ENCODE peak calls at places on chromosomes 2 and 18, in five cellular contexts. One of them, this sample, is unnamed.

GRCh38 chr2:214451516-214451915 is 40.7 kb downstream of the VWC2L start:
- DNase-seq in CD8-positive, alpha-beta memory T cell: no peak
- DNase-seq in H1: no peak
- DNase-seq in heart right ventricle: no peak
- DNase-seq in GM23248: no peak
- DNase-seq in this sample: no peak

GRCh38 chr2:33645861-33646260 is 46.8 kb upstream of the FAM98A start:
- DNase-seq in CD8-positive, alpha-beta memory T cell: no peak
- DNase-seq in H1: no peak
- DNase-seq in heart right ventricle: no peak
- DNase-seq in GM23248: peak; percentile 45
- DNase-seq in this sample: no peak

GRCh38 chr2:9724565-9724964 is 93.8 kb upstream of the YWHAQ start:
- DNase-seq in CD8-positive, alpha-beta memory T cell: no peak
- DNase-seq in H1: no peak
- DNase-seq in heart right ventricle: no peak
- DNase-seq in GM23248: no peak
- DNase-seq in this sample: no peak

GRCh38 chr18:10519366-10519765 is 6.5 kb upstream of the NAPG start:
- DNase-seq in CD8-positive, alpha-beta memory T cell: no peak
- DNase-seq in H1: no peak
- DNase-seq in heart right ventricle: no peak
- DNase-seq in GM23248: peak; percentile 41
- DNase-seq in this sample: no peak

GRCh38 chr2:128315829-128316776 is 2.6 kb downstream of the HS6ST1 start:
- DNase-seq in CD8-positive, alpha-beta memory T cell: no peak
- DNase-seq in H1: peak; percentile 48
- DNase-seq in heart right ventricle: peak; percentile 2
- DNase-seq in GM23248: peak; percentile 55
- DNase-seq in this sample: peak; percentile 20

GRCh38 chr18:55763805-55764204 is 175.8 kb upstream of the TCF4 start:
- DNase-seq in CD8-positive, alpha-beta memory T cell: no peak
- DNase-seq in H1: no peak
- DNase-seq in heart right ventricle: no peak
- DNase-seq in GM23248: no peak
- DNase-seq in this sample: no peak

GRCh38 chr2:234308814-234309195 is 188.1 kb downstream of the ARL4C start:
- DNase-seq in CD8-positive, alpha-beta memory T cell: peak; percentile 72
- DNase-seq in H1: no peak
- DNase-seq in heart right ventricle: peak; percentile 44
- DNase-seq in GM23248: no peak
- DNase-seq in this sample: no peak

GRCh38 chr18:54134053-54134452 is 90.4 kb downstream of the MBD2 start:
- DNase-seq in CD8-positive, alpha-beta memory T cell: no peak
- DNase-seq in H1: no peak
- DNase-seq in heart right ventricle: no peak
- DNase-seq in GM23248: no peak
- DNase-seq in this sample: no peak

GRCh38 chr2:109143214-109144187 is 14.5 kb downstream of the SH3RF3 start:
- DNase-seq in CD8-positive, alpha-beta memory T cell: peak; percentile 58
- DNase-seq in H1: no peak
- DNase-seq in heart right ventricle: no peak
- DNase-seq in GM23248: no peak
- DNase-seq in this sample: no peak

GRCh38 chr2:230957756-230958391 is 32.8 kb upstream of the GPR55 start:
- DNase-seq in CD8-positive, alpha-beta memory T cell: no peak
- DNase-seq in H1: no peak
- DNase-seq in heart right ventricle: no peak
- DNase-seq in GM23248: no peak
- DNase-seq in this sample: no peak

GRCh38 chr2:208501217-208501616 is 94.6 kb downstream of the PTH2R start:
- DNase-seq in CD8-positive, alpha-beta memory T cell: no peak
- DNase-seq in H1: peak; percentile 55
- DNase-seq in heart right ventricle: no peak
- DNase-seq in GM23248: no peak
- DNase-seq in this sample: no peak

GRCh38 chr2:41610501-41611242 is 437.1 kb upstream of the PKDCC start:
- DNase-seq in CD8-positive, alpha-beta memory T cell: no peak
- DNase-seq in H1: no peak
- DNase-seq in heart right ventricle: peak; percentile 21
- DNase-seq in GM23248: peak; percentile 42
- DNase-seq in this sample: no peak

GRCh38 chr18:31398191-31398590 is 21.6 kb downstream of the DSG4 start:
- DNase-seq in CD8-positive, alpha-beta memory T cell: no peak
- DNase-seq in H1: no peak
- DNase-seq in heart right ventricle: no peak
- DNase-seq in GM23248: no peak
- DNase-seq in this sample: no peak

GRCh38 chr18:43786893-43787292 is 509.6 kb upstream of the SYT4 start:
- DNase-seq in CD8-positive, alpha-beta memory T cell: no peak
- DNase-seq in H1: no peak
- DNase-seq in heart right ventricle: no peak
- DNase-seq in GM23248: no peak
- DNase-seq in this sample: no peak

GRCh38 chr2:238838786-238839327 is 9.0 kb upstream of the TWIST2 start:
- DNase-seq in CD8-positive, alpha-beta memory T cell: no peak
- DNase-seq in H1: peak; percentile 3
- DNase-seq in heart right ventricle: no peak
- DNase-seq in GM23248: no peak
- DNase-seq in this sample: no peak
- H3K27me3 ChIP-seq in CD8-positive, alpha-beta memory T cell: peaks cover 2% of the 10 kb centered on the region
- H3K27me3 ChIP-seq in H1: peaks cover 6% of the 10 kb centered on the region
- H3K27me3 ChIP-seq in heart right ventricle: peaks cover 21% of the 10 kb centered on the region
- H3K27me3 ChIP-seq in GM23248: no peaks in the 10 kb centered on the region
- H3K27me3 ChIP-seq in this sample: peaks cover 5% of the 10 kb centered on the region

GRCh38 chr2:133338224-133338623 is 230.0 kb downstream of the NCKAP5 start:
- DNase-seq in CD8-positive, alpha-beta memory T cell: no peak
- DNase-seq in H1: no peak
- DNase-seq in heart right ventricle: no peak
- DNase-seq in GM23248: peak; percentile 3
- DNase-seq in this sample: no peak

GRCh38 chr2:133331437-133331836 is 236.8 kb downstream of the NCKAP5 start:
- DNase-seq in CD8-positive, alpha-beta memory T cell: no peak
- DNase-seq in H1: no peak
- DNase-seq in heart right ventricle: no peak
- DNase-seq in GM23248: no peak
- DNase-seq in this sample: no peak

GRCh38 chr2:133333189-133333588 is 235.1 kb downstream of the NCKAP5 start:
- DNase-seq in CD8-positive, alpha-beta memory T cell: no peak
- DNase-seq in H1: no peak
- DNase-seq in heart right ventricle: no peak
- DNase-seq in GM23248: peak; percentile 18
- DNase-seq in this sample: no peak

DNA sequence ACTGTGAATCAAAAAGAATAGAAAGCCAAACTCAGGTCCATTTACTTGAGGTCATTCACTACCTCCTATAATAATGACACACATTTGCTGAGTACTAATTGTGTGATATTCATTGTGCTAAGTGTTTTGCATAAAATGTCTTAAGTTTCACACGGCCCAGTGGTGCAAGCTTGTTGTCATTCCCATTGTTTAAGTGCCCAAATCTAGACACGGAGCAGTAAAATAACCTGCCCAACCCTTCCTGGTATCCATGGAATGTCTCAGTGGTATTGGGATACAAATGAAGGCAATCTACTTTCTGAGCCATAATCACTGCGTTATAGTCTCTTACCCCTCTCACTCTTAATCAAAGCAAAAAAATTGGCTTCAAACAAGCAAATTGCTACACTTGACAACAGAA is 233.3 kb downstream of the NCKAP5 start:
- DNase-seq in CD8-positive, alpha-beta memory T cell: no peak
- DNase-seq in H1: no peak
- DNase-seq in heart right ventricle: no peak
- DNase-seq in GM23248: no peak
- DNase-seq in this sample: no peak
- H3K27me3 ChIP-seq in CD8-positive, alpha-beta memory T cell: no peaks in the 10 kb centered on the region
- H3K27me3 ChIP-seq in H1: no peaks in the 10 kb centered on the region
- H3K27me3 ChIP-seq in heart right ventricle: no peaks in the 10 kb centered on the region
- H3K27me3 ChIP-seq in GM23248: no peaks in the 10 kb centered on the region
- H3K27me3 ChIP-seq in this sample: no peaks in the 10 kb centered on the region

GRCh38 chr18:79797518-79798345 is at the start of gene KCNG2:
- DNase-seq in CD8-positive, alpha-beta memory T cell: no peak
- DNase-seq in H1: peak; percentile 78
- DNase-seq in heart right ventricle: no peak
- DNase-seq in GM23248: peak; percentile 42
- DNase-seq in this sample: no peak
- H3K27me3 ChIP-seq in CD8-positive, alpha-beta memory T cell: peaks cover 13% of the 10 kb centered on the region
- H3K27me3 ChIP-seq in H1: peaks cover 43% of the 10 kb centered on the region
- H3K27me3 ChIP-seq in heart right ventricle: peaks cover 64% of the 10 kb centered on the region
- H3K27me3 ChIP-seq in GM23248: peaks cover 55% of the 10 kb centered on the region
- H3K27me3 ChIP-seq in this sample: no peaks in the 10 kb centered on the region

DNA sequence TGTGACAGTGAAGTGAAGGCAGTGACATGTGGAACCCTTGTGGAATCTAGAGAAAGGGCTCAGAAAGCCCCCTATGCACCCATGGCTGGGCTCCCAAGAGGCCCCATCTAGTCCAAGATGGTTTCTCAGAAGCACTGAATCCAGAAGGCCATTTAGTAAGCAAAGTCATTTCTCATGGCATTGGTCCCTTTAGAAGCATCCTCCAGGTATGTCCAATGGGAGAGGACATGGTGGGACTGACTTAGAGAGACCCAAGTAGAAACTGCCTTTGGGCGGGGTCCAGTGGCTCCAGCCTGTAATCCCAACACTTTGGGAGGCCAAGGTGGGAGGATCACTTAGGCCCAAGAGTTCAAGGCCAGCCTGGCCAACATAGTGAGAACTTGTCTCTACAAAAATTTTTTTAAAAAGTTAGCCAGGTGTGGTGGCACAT is 72.5 kb upstream of the RMDN2 start:
- DNase-seq in CD8-positive, alpha-beta memory T cell: no peak
- DNase-seq in H1: no peak
- DNase-seq in heart right ventricle: no peak
- DNase-seq in GM23248: no peak
- DNase-seq in this sample: no peak
- H3K27me3 ChIP-seq in CD8-positive, alpha-beta memory T cell: no peaks in the 10 kb centered on the region
- H3K27me3 ChIP-seq in H1: no peaks in the 10 kb centered on the region
- H3K27me3 ChIP-seq in heart right ventricle: no peaks in the 10 kb centered on the region
- H3K27me3 ChIP-seq in GM23248: no peaks in the 10 kb centered on the region
- H3K27me3 ChIP-seq in this sample: no peaks in the 10 kb centered on the region

GRCh38 chr2:96391828-96392200 is 56.2 kb downstream of the NCAPH start:
- DNase-seq in CD8-positive, alpha-beta memory T cell: no peak
- DNase-seq in H1: no peak
- DNase-seq in heart right ventricle: no peak
- DNase-seq in GM23248: no peak
- DNase-seq in this sample: no peak

GRCh38 chr2:96389728-96390127 is 54.2 kb downstream of the NCAPH start:
- DNase-seq in CD8-positive, alpha-beta memory T cell: no peak
- DNase-seq in H1: no peak
- DNase-seq in heart right ventricle: no peak
- DNase-seq in GM23248: no peak
- DNase-seq in this sample: no peak

GRCh38 chr2:96391153-96391827 is 55.7 kb downstream of the NCAPH start:
- DNase-seq in CD8-positive, alpha-beta memory T cell: no peak
- DNase-seq in H1: no peak
- DNase-seq in heart right ventricle: no peak
- DNase-seq in GM23248: no peak
- DNase-seq in this sample: no peak

GRCh38 chr2:96386470-96386869 is 50.9 kb downstream of the NCAPH start:
- DNase-seq in CD8-positive, alpha-beta memory T cell: no peak
- DNase-seq in H1: no peak
- DNase-seq in heart right ventricle: no peak
- DNase-seq in GM23248: no peak
- DNase-seq in this sample: no peak
- H3K27me3 ChIP-seq in CD8-positive, alpha-beta memory T cell: no peaks in the 10 kb centered on the region
- H3K27me3 ChIP-seq in H1: no peaks in the 10 kb centered on the region
- H3K27me3 ChIP-seq in heart right ventricle: no peaks in the 10 kb centered on the region
- H3K27me3 ChIP-seq in GM23248: peaks cover 6% of the 10 kb centered on the region
- H3K27me3 ChIP-seq in this sample: no peaks in the 10 kb centered on the region

GRCh38 chr2:239397856-239398470 is 2.9 kb downstream of the HDAC4 start:
- DNase-seq in CD8-positive, alpha-beta memory T cell: no peak
- DNase-seq in H1: no peak
- DNase-seq in heart right ventricle: no peak
- DNase-seq in GM23248: no peak
- DNase-seq in this sample: no peak

GRCh38 chr2:239400907-239401449 is at the start of gene HDAC4:
- DNase-seq in CD8-positive, alpha-beta memory T cell: peak; percentile 100
- DNase-seq in H1: peak; percentile 98
- DNase-seq in heart right ventricle: peak; percentile 99
- DNase-seq in GM23248: peak; percentile 99
- DNase-seq in this sample: peak; percentile 100

GRCh38 chr2:239400000-239400831 is 604 bp downstream of the HDAC4 start:
- DNase-seq in CD8-positive, alpha-beta memory T cell: no peak
- DNase-seq in H1: no peak
- DNase-seq in heart right ventricle: no peak
- DNase-seq in GM23248: peak; percentile 58
- DNase-seq in this sample: no peak

GRCh38 chr2:239398536-239398935 is 2.3 kb downstream of the HDAC4 start:
- DNase-seq in CD8-positive, alpha-beta memory T cell: no peak
- DNase-seq in H1: no peak
- DNase-seq in heart right ventricle: no peak
- DNase-seq in GM23248: peak; percentile 34
- DNase-seq in this sample: no peak

DNA sequence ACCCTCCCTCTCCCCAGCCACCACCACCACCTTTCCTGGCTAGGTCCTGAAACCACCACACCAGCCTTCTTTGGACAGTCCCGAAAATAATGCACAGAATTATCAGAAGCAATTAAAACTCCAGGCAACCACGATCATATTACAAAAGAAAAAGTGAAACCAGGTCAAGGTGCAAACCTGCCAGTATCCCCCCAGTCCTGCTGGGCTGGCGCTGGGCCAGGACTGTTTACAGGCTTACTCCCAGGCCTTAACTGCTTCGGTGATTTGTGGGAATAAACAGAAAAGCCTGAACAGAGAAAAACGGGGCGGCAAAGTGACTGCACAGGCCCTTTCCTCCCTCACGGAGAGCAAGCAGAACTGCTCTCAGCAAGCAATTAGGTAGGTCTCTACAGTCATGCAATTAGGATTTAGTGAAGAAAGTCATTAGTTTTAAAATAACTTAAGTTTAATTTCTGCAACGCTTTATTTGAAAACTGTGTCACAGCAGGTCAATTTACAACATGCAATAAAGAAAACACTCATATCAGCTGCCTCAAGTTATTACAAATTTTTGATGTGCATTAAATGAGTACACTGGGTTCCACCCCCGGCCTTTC is 1.3 kb downstream of the HDAC4 start:
- DNase-seq in CD8-positive, alpha-beta memory T cell: peak; percentile 58
- DNase-seq in H1: no peak
- DNase-seq in heart right ventricle: no peak
- DNase-seq in GM23248: peak; percentile 53
- DNase-seq in this sample: peak; percentile 79
- H3K27me3 ChIP-seq in CD8-positive, alpha-beta memory T cell: no peaks in the 10 kb centered on the region
- H3K27me3 ChIP-seq in H1: no peaks in the 10 kb centered on the region
- H3K27me3 ChIP-seq in heart right ventricle: no peaks in the 10 kb centered on the region
- H3K27me3 ChIP-seq in GM23248: peaks cover 2% of the 10 kb centered on the region
- H3K27me3 ChIP-seq in this sample: no peaks in the 10 kb centered on the region

GRCh38 chr2:96960271-96960955 is 26.0 kb downstream of the FAM178B start:
- DNase-seq in CD8-positive, alpha-beta memory T cell: peak; percentile 70
- DNase-seq in H1: peak; percentile 97
- DNase-seq in heart right ventricle: peak; percentile 92
- DNase-seq in GM23248: peak; percentile 85
- DNase-seq in this sample: peak; percentile 90

GRCh38 chr2:96962567-96963203 is 23.7 kb downstream of the FAM178B start:
- DNase-seq in CD8-positive, alpha-beta memory T cell: peak; percentile 92
- DNase-seq in H1: no peak
- DNase-seq in heart right ventricle: no peak
- DNase-seq in GM23248: no peak
- DNase-seq in this sample: no peak

GRCh38 chr2:96959406-96960110 is 26.8 kb downstream of the FAM178B start:
- DNase-seq in CD8-positive, alpha-beta memory T cell: no peak
- DNase-seq in H1: no peak
- DNase-seq in heart right ventricle: no peak
- DNase-seq in GM23248: no peak
- DNase-seq in this sample: no peak

GRCh38 chr2:96961551-96961950 is 24.8 kb downstream of the FAM178B start:
- DNase-seq in CD8-positive, alpha-beta memory T cell: no peak
- DNase-seq in H1: no peak
- DNase-seq in heart right ventricle: no peak
- DNase-seq in GM23248: no peak
- DNase-seq in this sample: no peak

GRCh38 chr2:96960956-96961350 is 25.4 kb downstream of the FAM178B start:
- DNase-seq in CD8-positive, alpha-beta memory T cell: no peak
- DNase-seq in H1: no peak
- DNase-seq in heart right ventricle: no peak
- DNase-seq in GM23248: no peak
- DNase-seq in this sample: no peak
- H3K27me3 ChIP-seq in CD8-positive, alpha-beta memory T cell: no peaks in the 10 kb centered on the region
- H3K27me3 ChIP-seq in H1: no peaks in the 10 kb centered on the region
- H3K27me3 ChIP-seq in heart right ventricle: no peaks in the 10 kb centered on the region
- H3K27me3 ChIP-seq in GM23248: no peaks in the 10 kb centered on the region
- H3K27me3 ChIP-seq in this sample: no peaks in the 10 kb centered on the region